ENCODE peak calls at places on chromosomes 13 and 19, in six cellular contexts. One of them, this sample, is unnamed. For H3K9me3 and H3K4me1, the result is how much of the 10 kb centered on the place peaks cover.

GRCh38 chr13:76225815-76226489 is 589.8 kb downstream of the LMO7 start:
- DNase-seq in GM12878: no peak
- DNase-seq in HCT116: no peak
- DNase-seq in H1: no peak
- DNase-seq in HepG2: no peak
- DNase-seq in K562: no peak
- DNase-seq in this sample: no peak

GRCh38 chr19:45125975-45126493 is 33.1 kb downstream of the PPP1R37 start:
- DNase-seq in GM12878: no peak
- DNase-seq in HCT116: peak
- DNase-seq in H1: peak
- DNase-seq in HepG2: peak
- DNase-seq in K562: peak
- DNase-seq in this sample: peak

GRCh38 chr13:22055259-22055658 is 384.4 kb downstream of the FGF9 start:
- DNase-seq in GM12878: no peak
- DNase-seq in HCT116: no peak
- DNase-seq in H1: no peak
- DNase-seq in HepG2: no peak
- DNase-seq in K562: no peak
- DNase-seq in this sample: no peak

GRCh38 chr19:30711296-30711695 is 339.1 kb downstream of the ZNF536 start:
- DNase-seq in GM12878: no peak
- DNase-seq in HCT116: no peak
- DNase-seq in H1: no peak
- DNase-seq in HepG2: no peak
- DNase-seq in K562: no peak
- DNase-seq in this sample: no peak

GRCh38 chr19:11887247-11887617 is 350 bp upstream of the ZNF69 start:
- DNase-seq in GM12878: no peak
- DNase-seq in HCT116: no peak
- DNase-seq in H1: no peak
- DNase-seq in HepG2: no peak
- DNase-seq in K562: no peak
- DNase-seq in this sample: no peak

GRCh38 chr13:70894258-70894657 is 786.0 kb upstream of the KLHL1 start:
- DNase-seq in GM12878: no peak
- DNase-seq in HCT116: no peak
- DNase-seq in H1: no peak
- DNase-seq in HepG2: no peak
- DNase-seq in K562: no peak
- DNase-seq in this sample: no peak

GRCh38 chr19:21569497-21569870 is 64.1 kb downstream of the ZNF429 start:
- DNase-seq in GM12878: no peak
- DNase-seq in HCT116: no peak
- DNase-seq in H1: no peak
- DNase-seq in HepG2: no peak
- DNase-seq in K562: no peak
- DNase-seq in this sample: no peak

GRCh38 chr13:107518292-107518691 is 697.0 kb downstream of the LIG4 start:
- DNase-seq in GM12878: no peak
- DNase-seq in HCT116: no peak
- DNase-seq in H1: no peak
- DNase-seq in HepG2: no peak
- DNase-seq in K562: no peak
- DNase-seq in this sample: no peak

GRCh38 chr19:19662866-19663291 is 597 bp downstream of the ATP13A1 start:
- DNase-seq in GM12878: no peak
- DNase-seq in HCT116: no peak
- DNase-seq in H1: no peak
- DNase-seq in HepG2: peak
- DNase-seq in K562: peak
- DNase-seq in this sample: no peak

GRCh38 chr13:76886292-76887061 is at the start of gene KCTD12:
- DNase-seq in GM12878: no peak
- DNase-seq in HCT116: peak
- DNase-seq in H1: no peak
- DNase-seq in HepG2: no peak
- DNase-seq in K562: peak
- DNase-seq in this sample: peak

GRCh38 chr19:8866344-8866743 is 34.2 kb downstream of the MBD3L1 start:
- DNase-seq in GM12878: no peak
- DNase-seq in HCT116: no peak
- DNase-seq in H1: no peak
- DNase-seq in HepG2: no peak
- DNase-seq in K562: no peak
- DNase-seq in this sample: no peak
- H3K9me3 ChIP-seq in GM12878: under half
- H3K9me3 ChIP-seq in HCT116: under half
- H3K9me3 ChIP-seq in H1: half or more
- H3K9me3 ChIP-seq in HepG2: half or more
- H3K9me3 ChIP-seq in K562: under half
- H3K9me3 ChIP-seq in this sample: under half

GRCh38 chr19:16620018-16620417 is 8.0 kb downstream of the MED26 start:
- DNase-seq in GM12878: no peak
- DNase-seq in HCT116: no peak
- DNase-seq in H1: no peak
- DNase-seq in HepG2: no peak
- DNase-seq in K562: no peak
- DNase-seq in this sample: no peak
- H3K4me1 ChIP-seq in GM12878: under half
- H3K4me1 ChIP-seq in HCT116: under half
- H3K4me1 ChIP-seq in H1: under half
- H3K4me1 ChIP-seq in HepG2: under half
- H3K4me1 ChIP-seq in K562: under half
- H3K4me1 ChIP-seq in this sample: under half

DNA sequence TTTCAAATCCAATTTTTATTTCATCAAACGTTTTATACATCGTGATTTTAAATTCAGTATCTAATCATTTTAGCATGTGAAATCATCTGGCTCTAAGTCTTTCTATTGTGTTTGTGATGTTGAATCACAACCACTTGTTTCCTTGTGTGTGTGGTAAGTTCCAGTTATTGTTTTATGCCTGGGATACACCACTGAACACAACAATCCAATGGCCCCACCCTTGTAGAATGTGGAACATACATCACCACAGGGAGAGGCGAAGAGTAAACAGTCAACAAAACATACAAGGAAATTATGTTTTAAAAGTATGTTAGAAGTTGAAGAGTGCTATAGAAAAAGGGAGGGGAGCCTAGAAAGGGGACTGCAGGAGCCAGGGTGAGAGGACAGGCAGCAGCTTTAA is 100.5 kb downstream of the EPSTI1 start:
- DNase-seq in GM12878: no peak
- DNase-seq in HCT116: no peak
- DNase-seq in H1: no peak
- DNase-seq in HepG2: no peak
- DNase-seq in K562: no peak
- DNase-seq in this sample: no peak
- TF ChIP-seq ZNF274 in GM12878: no peak
- TF ChIP-seq ZNF274 in HCT116: no peak
- TF ChIP-seq ZNF274 in H1: no peak
- TF ChIP-seq ZNF274 in HepG2: no peak
- TF ChIP-seq ZNF274 in K562: no peak
- TF ChIP-seq ZNF274 in this sample: no peak

GRCh38 chr13:48037346-48038173 is at the start of gene NUDT15:
- DNase-seq in GM12878: peak
- DNase-seq in HCT116: peak
- DNase-seq in H1: peak
- DNase-seq in HepG2: peak
- DNase-seq in K562: peak
- DNase-seq in this sample: peak
- H3K9me3 ChIP-seq in GM12878: under half
- H3K9me3 ChIP-seq in HCT116: under half
- H3K9me3 ChIP-seq in H1: under half
- H3K9me3 ChIP-seq in HepG2: under half
- H3K9me3 ChIP-seq in K562: under half
- H3K9me3 ChIP-seq in this sample: under half

DNA sequence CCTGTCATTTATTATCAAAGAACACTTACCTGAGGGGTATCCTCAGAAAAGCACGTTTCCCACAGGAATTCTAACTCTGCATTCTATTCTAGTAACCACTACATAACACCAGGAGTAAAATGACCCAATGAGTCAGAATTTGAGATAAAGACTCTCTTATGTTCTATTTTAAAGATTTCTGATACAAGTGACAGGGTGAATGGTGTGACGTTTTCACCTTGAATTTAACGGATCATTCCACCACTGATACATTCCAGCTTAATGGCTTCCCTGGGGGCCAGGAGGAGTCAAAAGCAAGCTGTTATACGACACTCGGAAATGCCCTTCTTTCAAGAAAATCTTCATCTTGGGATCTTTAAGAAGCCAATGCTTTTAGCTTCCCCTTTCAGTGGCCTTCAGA is 55.2 kb downstream of the SLC7A1 start:
- DNase-seq in GM12878: no peak
- DNase-seq in HCT116: no peak
- DNase-seq in H1: no peak
- DNase-seq in HepG2: no peak
- DNase-seq in K562: no peak
- DNase-seq in this sample: no peak
- H3K4me1 ChIP-seq in GM12878: under half
- H3K4me1 ChIP-seq in HCT116: under half
- H3K4me1 ChIP-seq in H1: under half
- H3K4me1 ChIP-seq in HepG2: under half
- H3K4me1 ChIP-seq in K562: under half
- H3K4me1 ChIP-seq in this sample: under half

GRCh38 chr19:52270266-52270885 is 989 bp downstream of the ZNF766 start:
- DNase-seq in GM12878: no peak
- DNase-seq in HCT116: no peak
- DNase-seq in H1: peak
- DNase-seq in HepG2: no peak
- DNase-seq in K562: peak
- DNase-seq in this sample: no peak
- TF ChIP-seq ZNF274 in GM12878: no peak
- TF ChIP-seq ZNF274 in HCT116: no peak
- TF ChIP-seq ZNF274 in H1: no peak
- TF ChIP-seq ZNF274 in HepG2: no peak
- TF ChIP-seq ZNF274 in K562: no peak
- TF ChIP-seq ZNF274 in this sample: no peak